ENCODE peak calls at places on chromosomes 2 and 18, in seven cellular contexts. S, M, N, X, C, Y and O are unnamed samples.

GRCh38 chr2:127067620-127068350 is 39.2 kb downstream of the BIN1 start:
- DNase-seq in S (peak), C (no peak), X (peak), Y (peak), M (no peak), N (peak), O (peak)

GRCh38 chr2:200649724-200650123 is 63.9 kb downstream of the AOX1 start:
- DNase-seq in N (no peak), Y (no peak), X (no peak), C (no peak), S (no peak), M (no peak), O (no peak)

GRCh38 chr2:222933458-222933857 is 72.6 kb downstream of the ACSL3 start:
- DNase-seq in Y (no peak), X (no peak), M (no peak), C (no peak), N (no peak), S (no peak), O (no peak)

GRCh38 chr18:9055185-9055584 is 47.3 kb upstream of the NDUFV2 start:
- DNase-seq in X (no peak), M (no peak), C (no peak), N (peak), Y (no peak), S (peak), O (no peak)

GRCh38 chr18:8084160-8084559 is 517.0 kb downstream of the PTPRM start:
- DNase-seq in N (peak), M (no peak), C (peak), Y (no peak), X (no peak), S (peak), O (no peak)

GRCh38 chr2:223096571-223096970 is 44.6 kb downstream of the KCNE4 start:
- DNase-seq in N (no peak), C (no peak), X (no peak), S (no peak), Y (no peak), M (no peak), O (no peak)

GRCh38 chr2:160666019-160666676 is 172.5 kb upstream of the RBMS1 start:
- DNase-seq in X (no peak), S (peak), N (peak), M (peak), C (peak), Y (no peak), O (no peak)

GRCh38 chr2:145070703-145071102 is 550.8 kb upstream of the ZEB2 start:
- DNase-seq in C (no peak), S (no peak), N (no peak), Y (no peak), X (no peak), M (no peak), O (no peak)

GRCh38 chr2:129757366-129757914 is 222.0 kb upstream of the RAB6C start:
- DNase-seq in N (no peak), Y (no peak), X (no peak), M (no peak), C (no peak), S (no peak), O (no peak)

GRCh38 chr2:71614976-71615768 is 161.8 kb downstream of the DYSF start:
- DNase-seq in N (no peak), C (no peak), S (no peak), Y (no peak), M (no peak), X (no peak), O (no peak)

GRCh38 chr2:6937582-6937981 is 20.4 kb downstream of the RNF144A start:
- DNase-seq in Y (no peak), N (no peak), S (no peak), X (no peak), C (no peak), M (no peak), O (no peak)

GRCh38 chr2:16069933-16070647 is 129.7 kb downstream of the MYCN start:
- DNase-seq in C (no peak), N (no peak), S (no peak), Y (no peak), M (no peak), X (no peak), O (no peak)

GRCh38 chr18:45805551-45805950 is 19.9 kb upstream of the SIGLEC15 start:
- DNase-seq in M (no peak), N (no peak), S (no peak), Y (no peak), X (no peak), C (no peak), O (no peak)

GRCh38 chr2:167157523-167157922 is 269.2 kb downstream of the XIRP2 start:
- DNase-seq in X (no peak), S (no peak), N (no peak), Y (no peak), C (no peak), M (no peak), O (no peak)

GRCh38 chr18:76565238-76566173 is 70.5 kb upstream of the ZNF516 start:
- DNase-seq in C (peak), X (no peak), N (peak), Y (no peak), M (peak), S (no peak), O (no peak)

GRCh38 chr2:45300026-45300750 is 290.9 kb upstream of the SIX2 start:
- DNase-seq in N (peak), C (peak), S (no peak), M (peak), X (no peak), Y (no peak), O (no peak)

GRCh38 chr2:149490296-149490695 is 97.3 kb downstream of the MMADHC start:
- DNase-seq in S (no peak), M (no peak), N (no peak), X (no peak), C (no peak), Y (no peak), O (no peak)

GRCh38 chr2:220513573-220514288 is 886.3 kb downstream of the SLC4A3 start:
- DNase-seq in S (no peak), N (no peak), Y (no peak), C (no peak), M (no peak), X (no peak), O (no peak)

GRCh38 chr18:13443546-13443945 is 225.0 kb downstream of the LDLRAD4 start:
- DNase-seq in C (no peak), S (no peak), Y (no peak), X (no peak), N (no peak), M (no peak), O (no peak)